ENCODE peak calls at places on chromosomes 13 and 19, in nine cellular contexts. V, T, W, I, B, S, G, Z and X are unnamed samples.
A peak's percentile ranks its signal among the peaks of the same experiment; 100 is the strongest.

GRCh38 chr13:65613004-65613403 is 1617.1 kb downstream of the PCDH9 start:
- DNase-seq in V (no peak), T (peak; percentile 13), W (peak; percentile 4), I (no peak), B (no peak), S (no peak), G (no peak), Z (no peak), X (no peak)

GRCh38 chr19:3855321-3855720 is 13.5 kb downstream of the ZFR2 start:
- DNase-seq in V (no peak), T (peak; percentile 49), W (no peak), I (no peak), B (no peak), S (no peak), G (no peak), Z (no peak), X (no peak)

GRCh38 chr13:109647046-109647445 is 139.3 kb downstream of the IRS2 start:
- DNase-seq in V (no peak), T (peak; percentile 46), W (peak; percentile 93), I (no peak), B (no peak), S (peak; percentile 98), G (no peak), Z (no peak), X (no peak)

GRCh38 chr19:14035706-14036105 is 4.1 kb downstream of the IL27RA start:
- DNase-seq in V (no peak), T (no peak), W (no peak), I (no peak), B (no peak), S (no peak), G (no peak), Z (peak; percentile 32), X (no peak)

GRCh38 chr19:18202759-18203407 is 959 bp downstream of the RAB3A start:
- DNase-seq in V (peak; percentile 15), T (peak; percentile 18), W (no peak), I (peak; percentile 47), B (no peak), S (peak; percentile 25), G (no peak), Z (no peak), X (peak; percentile 9)

GRCh38 chr13:25732146-25732865 is 319.5 kb downstream of the SHISA2 start:
- DNase-seq in V (no peak), T (no peak), W (peak; percentile 34), I (no peak), B (no peak), S (peak; percentile 35), G (no peak), Z (no peak), X (no peak)

GRCh38 chr13:34408635-34409034 is 533.4 kb upstream of the NBEA start:
- DNase-seq in V (no peak), T (no peak), W (no peak), I (no peak), B (no peak), S (no peak), G (no peak), Z (no peak), X (peak; percentile 2)

GRCh38 chr13:103039183-103039582 is 27.0 kb downstream of the SLC10A2 start:
- DNase-seq in V (no peak), T (no peak), W (no peak), I (no peak), B (no peak), S (no peak), G (no peak), Z (no peak), X (no peak)

GRCh38 chr13:111281751-111282311 is 38.6 kb upstream of the TEX29 start:
- DNase-seq in V (no peak), T (no peak), W (no peak), I (no peak), B (no peak), S (peak; percentile 75), G (no peak), Z (peak; percentile 33), X (no peak)

GRCh38 chr19:49710372-49710951 is 19.5 kb downstream of the CPT1C start:
- DNase-seq in V (no peak), T (peak; percentile 72), W (no peak), I (no peak), B (no peak), S (peak; percentile 75), G (no peak), Z (peak; percentile 53), X (no peak)

GRCh38 chr19:7866399-7867091 is 7.6 kb downstream of the PRR36 start:
- DNase-seq in V (no peak), T (no peak), W (no peak), I (no peak), B (no peak), S (no peak), G (no peak), Z (no peak), X (no peak)

GRCh38 chr13:26062853-26063444 is 11.1 kb upstream of the SHISA2 start:
- DNase-seq in V (peak; percentile 29), T (peak; percentile 76), W (peak; percentile 71), I (no peak), B (no peak), S (peak; percentile 66), G (no peak), Z (peak; percentile 23), X (peak; percentile 62)

GRCh38 chr19:38142176-38143035 is 81.6 kb downstream of the DPF1 start:
- DNase-seq in V (peak; percentile 26), T (peak; percentile 31), W (peak; percentile 72), I (peak; percentile 56), B (no peak), S (peak; percentile 52), G (no peak), Z (peak; percentile 31), X (peak; percentile 17)

GRCh38 chr19:54606891-54607781 is 13.7 kb downstream of the LILRA1 start:
- DNase-seq in V (no peak), T (no peak), W (no peak), I (no peak), B (no peak), S (no peak), G (no peak), Z (no peak), X (no peak)

GRCh38 chr19:18282021-18282787 is 782 bp upstream of the JUND start:
- DNase-seq in V (no peak), T (peak; percentile 39), W (no peak), I (no peak), B (no peak), S (no peak), G (no peak), Z (peak; percentile 57), X (no peak)

GRCh38 chr13:57813641-57814040 is 182.1 kb downstream of the PCDH17 start:
- DNase-seq in V (peak; percentile 16), T (no peak), W (no peak), I (no peak), B (no peak), S (peak; percentile 21), G (no peak), Z (no peak), X (no peak)

GRCh38 chr19:41411682-41412265 is 14.2 kb downstream of the BCKDHA start:
- DNase-seq in V (no peak), T (no peak), W (peak; percentile 40), I (peak; percentile 37), B (no peak), S (no peak), G (no peak), Z (no peak), X (no peak)

GRCh38 chr13:77692746-77693448 is 4.6 kb upstream of the SLAIN1 start:
- DNase-seq in V (no peak), T (peak; percentile 17), W (no peak), I (no peak), B (no peak), S (no peak), G (no peak), Z (no peak), X (no peak)

GRCh38 chr19:3857449-3858003 is 11.3 kb downstream of the ZFR2 start:
- DNase-seq in V (peak; percentile 45), T (no peak), W (no peak), I (no peak), B (no peak), S (no peak), G (no peak), Z (no peak), X (no peak)

GRCh38 chr19:55069137-55069858 is 6.3 kb upstream of the RDH13 start:
- DNase-seq in V (no peak), T (peak; percentile 89), W (peak; percentile 93), I (no peak), B (peak; percentile 79), S (peak; percentile 28), G (no peak), Z (no peak), X (no peak)

GRCh38 chr19:44817725-44818469 is 9.0 kb downstream of the BCAM start:
- DNase-seq in V (no peak), T (no peak), W (no peak), I (no peak), B (no peak), S (no peak), G (no peak), Z (no peak), X (no peak)

GRCh38 chr13:111630411-111630810 is 310.0 kb downstream of the TEX29 start:
- DNase-seq in V (no peak), T (no peak), W (no peak), I (no peak), B (no peak), S (no peak), G (no peak), Z (no peak), X (no peak)

GRCh38 chr19:55830656-55831055 is 1.1 kb downstream of the NLRP11 start:
- DNase-seq in V (no peak), T (no peak), W (no peak), I (no peak), B (no peak), S (no peak), G (no peak), Z (no peak), X (no peak)

GRCh38 chr13:37747071-37747612 is 122.4 kb downstream of the TRPC4 start:
- DNase-seq in V (no peak), T (peak; percentile 86), W (peak; percentile 84), I (no peak), B (no peak), S (peak; percentile 87), G (no peak), Z (peak; percentile 66), X (no peak)

GRCh38 chr19:4986056-4986455 is 17.1 kb downstream of the KDM4B start:
- DNase-seq in V (no peak), T (no peak), W (no peak), I (no peak), B (no peak), S (no peak), G (no peak), Z (no peak), X (no peak)

GRCh38 chr19:7450243-7451223 is 38.3 kb downstream of the PEX11G start:
- DNase-seq in V (no peak), T (peak; percentile 31), W (peak; percentile 60), I (no peak), B (no peak), S (peak; percentile 53), G (no peak), Z (no peak), X (no peak)

GRCh38 chr19:51687791-51688664 is 5.1 kb upstream of the SPACA6 start:
- DNase-seq in V (no peak), T (peak; percentile 62), W (peak; percentile 42), I (no peak), B (peak; percentile 59), S (peak; percentile 67), G (no peak), Z (peak; percentile 60), X (peak; percentile 45)